ENCODE peak calls at places on chromosomes 1 and 21, in ten cellular contexts. P is stimulated activated CD4-positive, alpha-beta T cell treated with anti-CD3 and anti-CD28 coated beads, Interleukin-12 subunit alpha, Interleukin-12 subunit beta, amount 100 ng/mL, for 4 hours; Q is skeletal muscle cell; W is caudate nucleus; A is activated CD8-positive, alpha-beta T cell treated with anti-CD3 and anti-CD28 coated beads for 36 hours; E is T-helper 1 cell; D is memory B cell; S is natural killer cell; L is astrocyte of the spinal cord; C is DMS 273 treated with DMSO at 0.1 percent for 48 hours. R is an unnamed sample.

GRCh38 chr1:218665216-218665615 is 320.1 kb downstream of the TGFB2 start:
- DNase-seq in W (no peak), C (peak), D (no peak), E (no peak), L (peak), A (no peak), Q (no peak), P (no peak), S (no peak), R (no peak)

GRCh38 chr1:211129790-211130189 is 4.2 kb downstream of the KCNH1 start:
- DNase-seq in L (no peak), C (no peak), P (no peak), Q (no peak), D (no peak), S (no peak), W (no peak), E (no peak), A (no peak), R (no peak)

GRCh38 chr1:36207339-36207738 is 16.9 kb upstream of the THRAP3 start:
- DNase-seq in C (no peak), P (no peak), E (no peak), D (no peak), Q (peak), W (no peak), S (no peak), A (no peak), L (peak), R (no peak)

GRCh38 chr1:47432071-47433036 is 5.5 kb upstream of the FOXD2 start:
- DNase-seq in L (peak), A (peak), S (peak), E (peak), Q (peak), P (peak), D (no peak), C (no peak), W (no peak), R (peak)

GRCh38 chr1:165434264-165434663 is 10.7 kb downstream of the RXRG start:
- DNase-seq in C (peak), D (no peak), W (no peak), S (no peak), A (no peak), P (no peak), Q (no peak), E (no peak), L (no peak), R (no peak)

GRCh38 chr21:42574234-42575027 is 60.8 kb downstream of the SLC37A1 start:
- DNase-seq in W (no peak), Q (no peak), C (no peak), D (no peak), A (no peak), E (no peak), P (no peak), L (no peak), S (no peak), R (no peak)

GRCh38 chr1:169701261-169701802 is 10.1 kb downstream of the SELL start:
- DNase-seq in P (no peak), L (no peak), W (no peak), E (no peak), S (no peak), Q (no peak), D (no peak), C (no peak), A (no peak), R (peak)

GRCh38 chr1:27602510-27603319 is 1.2 kb downstream of the AHDC1 start:
- DNase-seq in P (no peak), Q (no peak), C (no peak), E (no peak), S (peak), D (no peak), A (peak), L (no peak), W (no peak), R (peak)

GRCh38 chr1:231584117-231584516 is 42.5 kb upstream of the DISC1 start:
- DNase-seq in A (peak), S (no peak), P (no peak), D (no peak), C (peak), L (peak), Q (peak), W (no peak), E (peak), R (no peak)

GRCh38 chr1:108712605-108713150 is at the start of gene FNDC7:
- DNase-seq in E (no peak), A (no peak), L (no peak), C (no peak), P (no peak), S (no peak), D (no peak), W (no peak), Q (no peak), R (no peak)

GRCh38 chr1:185325413-185325812 is 8.4 kb upstream of the IVNS1ABP start:
- DNase-seq in L (no peak), D (no peak), A (no peak), P (no peak), W (no peak), Q (no peak), E (no peak), S (no peak), C (no peak), R (no peak)

GRCh38 chr1:145999321-146000024 is 3.1 kb upstream of the TXNIP start:
- DNase-seq in W (no peak), D (peak), C (peak), S (no peak), Q (no peak), A (no peak), P (no peak), E (peak), L (no peak), R (no peak)

GRCh38 chr1:153662269-153662668 is 3.8 kb downstream of the SNAPIN start:
- DNase-seq in C (no peak), W (no peak), L (no peak), S (no peak), D (no peak), P (no peak), A (no peak), Q (no peak), E (no peak), R (no peak)

GRCh38 chr1:78168306-78168705 is 122.5 kb downstream of the GIPC2 start:
- DNase-seq in Q (no peak), L (no peak), A (no peak), W (no peak), E (no peak), P (no peak), S (no peak), D (no peak), C (no peak), R (no peak)

GRCh38 chr1:200179126-200179780 is 151.7 kb downstream of the NR5A2 start:
- DNase-seq in W (no peak), S (no peak), C (no peak), E (no peak), L (peak), D (no peak), P (no peak), A (no peak), Q (no peak), R (no peak)